ENCODE peak calls at places on chromosomes 11 and 22, in four cellular contexts. One of them, this sample, is unnamed.

GRCh38 chr22:32325416-32325801 is 32.3 kb upstream of the RFPL3 start:
- DNase-seq in mesendoderm: no peak
- DNase-seq in H1: no peak
- DNase-seq in IMR-90: no peak
- DNase-seq in this sample: no peak

GRCh38 chr11:124670732-124671131 is 2.8 kb downstream of the SIAE start:
- DNase-seq in mesendoderm: no peak
- DNase-seq in H1: no peak
- DNase-seq in IMR-90: peak
- DNase-seq in this sample: no peak

GRCh38 chr11:120056301-120057027 is 81.4 kb downstream of the TRIM29 start:
- DNase-seq in mesendoderm: no peak
- DNase-seq in H1: no peak
- DNase-seq in IMR-90: no peak
- DNase-seq in this sample: peak

GRCh38 chr11:73270089-73270854 is 1.9 kb upstream of the P2RY6 start:
- DNase-seq in mesendoderm: no peak
- DNase-seq in H1: no peak
- DNase-seq in IMR-90: no peak
- DNase-seq in this sample: peak

GRCh38 chr11:110497204-110497987 is 67.6 kb downstream of the FDX1 start:
- DNase-seq in mesendoderm: no peak
- DNase-seq in H1: no peak
- DNase-seq in IMR-90: no peak
- DNase-seq in this sample: no peak

GRCh38 chr22:48919187-48919590 is 908.5 kb downstream of the BRD1 start:
- DNase-seq in mesendoderm: no peak
- DNase-seq in H1: peak
- DNase-seq in IMR-90: no peak
- DNase-seq in this sample: peak

GRCh38 chr11:57432017-57432590 is 5.2 kb upstream of the SLC43A3 start:
- DNase-seq in mesendoderm: no peak
- DNase-seq in H1: no peak
- DNase-seq in IMR-90: no peak
- DNase-seq in this sample: no peak

GRCh38 chr11:14418801-14419417 is 59.9 kb upstream of the RRAS2 start:
- DNase-seq in mesendoderm: peak
- DNase-seq in H1: no peak
- DNase-seq in IMR-90: peak
- DNase-seq in this sample: peak

GRCh38 chr11:11876458-11876857 is 34.7 kb downstream of the USP47 start:
- DNase-seq in mesendoderm: peak
- DNase-seq in H1: no peak
- DNase-seq in IMR-90: no peak
- DNase-seq in this sample: peak

GRCh38 chr11:77042111-77042726 is 8.0 kb downstream of the B3GNT6 start:
- DNase-seq in mesendoderm: no peak
- DNase-seq in H1: no peak
- DNase-seq in IMR-90: no peak
- DNase-seq in this sample: no peak

GRCh38 chr22:43404673-43405385 is 7.0 kb upstream of the MPPED1 start:
- DNase-seq in mesendoderm: no peak
- DNase-seq in H1: no peak
- DNase-seq in IMR-90: no peak
- DNase-seq in this sample: no peak

GRCh38 chr11:100805509-100806199 is 118.6 kb downstream of the ARHGAP42 start:
- DNase-seq in mesendoderm: no peak
- DNase-seq in H1: no peak
- DNase-seq in IMR-90: peak
- DNase-seq in this sample: no peak

GRCh38 chr11:118314985-118315384 is 10.5 kb downstream of the CD3E start:
- DNase-seq in mesendoderm: peak
- DNase-seq in H1: no peak
- DNase-seq in IMR-90: no peak
- DNase-seq in this sample: no peak
- H3K56ac ChIP-seq in mesendoderm: no peak
- H3K56ac ChIP-seq in H1: no peak
- H3K56ac ChIP-seq in IMR-90: no peak
- H3K56ac ChIP-seq in this sample: no peak

GRCh38 chr11:26904114-26904513 is 89.8 kb upstream of the FIBIN start:
- DNase-seq in mesendoderm: peak
- DNase-seq in H1: no peak
- DNase-seq in IMR-90: no peak
- DNase-seq in this sample: no peak
- H3K56ac ChIP-seq in mesendoderm: no peak
- H3K56ac ChIP-seq in H1: no peak
- H3K56ac ChIP-seq in IMR-90: no peak
- H3K56ac ChIP-seq in this sample: no peak

DNA sequence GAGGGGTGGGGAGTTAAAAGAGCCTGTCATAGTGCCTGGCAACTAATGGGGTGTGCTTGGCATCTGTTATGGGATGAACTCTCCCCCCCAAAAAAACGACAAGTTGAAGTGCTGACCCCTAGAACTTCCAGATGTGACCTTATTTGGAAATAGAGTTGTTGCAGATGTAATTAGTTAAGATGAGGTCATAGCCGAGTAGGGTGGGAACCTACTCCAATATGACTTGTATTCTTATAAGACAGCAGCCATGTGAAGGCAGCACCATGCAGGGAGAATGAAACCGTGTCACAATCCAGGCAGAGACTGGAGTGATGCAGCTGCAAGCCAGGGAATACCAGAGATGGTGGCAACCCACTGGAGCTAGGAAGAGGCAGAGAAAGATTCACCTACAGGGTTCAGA is 394.5 kb downstream of the TENM4 start:
- DNase-seq in mesendoderm: no peak
- DNase-seq in H1: no peak
- DNase-seq in IMR-90: peak
- DNase-seq in this sample: no peak
- H3K56ac ChIP-seq in mesendoderm: no peak
- H3K56ac ChIP-seq in H1: no peak
- H3K56ac ChIP-seq in IMR-90: no peak
- H3K56ac ChIP-seq in this sample: no peak

GRCh38 chr11:92977401-92977800 is 8.0 kb downstream of the MTNR1B start:
- DNase-seq in mesendoderm: no peak
- DNase-seq in H1: no peak
- DNase-seq in IMR-90: no peak
- DNase-seq in this sample: no peak
- H3K56ac ChIP-seq in mesendoderm: no peak
- H3K56ac ChIP-seq in H1: no peak
- H3K56ac ChIP-seq in IMR-90: no peak
- H3K56ac ChIP-seq in this sample: no peak

DNA sequence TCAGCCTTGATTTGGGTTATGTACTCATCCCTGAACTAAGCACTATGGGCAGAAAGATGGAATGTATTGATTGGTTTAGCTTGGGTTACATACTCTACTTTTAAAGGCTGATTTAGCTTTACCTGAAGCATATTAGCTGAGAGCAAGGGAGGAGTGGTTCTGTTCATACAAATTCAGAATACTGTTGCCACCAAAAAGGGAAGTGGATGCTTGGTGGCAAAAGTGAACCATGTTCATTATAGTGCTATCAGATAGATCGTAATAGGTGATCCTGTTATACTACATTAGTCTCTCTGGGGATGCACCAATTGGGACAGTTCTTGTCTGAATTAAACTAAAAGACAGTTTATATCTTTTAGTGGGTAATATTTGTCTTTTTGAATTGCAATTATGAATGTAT is 44.5 kb upstream of the RRM1 start:
- DNase-seq in mesendoderm: no peak
- DNase-seq in H1: no peak
- DNase-seq in IMR-90: no peak
- DNase-seq in this sample: no peak
- H3K56ac ChIP-seq in mesendoderm: no peak
- H3K56ac ChIP-seq in H1: no peak
- H3K56ac ChIP-seq in IMR-90: no peak
- H3K56ac ChIP-seq in this sample: no peak

GRCh38 chr11:96256213-96256580 is 86.8 kb downstream of the MAML2 start:
- DNase-seq in mesendoderm: no peak
- DNase-seq in H1: no peak
- DNase-seq in IMR-90: no peak
- DNase-seq in this sample: no peak
- H3K56ac ChIP-seq in mesendoderm: no peak
- H3K56ac ChIP-seq in H1: no peak
- H3K56ac ChIP-seq in IMR-90: no peak
- H3K56ac ChIP-seq in this sample: no peak

GRCh38 chr11:96714689-96715088 is 324.9 kb downstream of the JRKL start:
- DNase-seq in mesendoderm: no peak
- DNase-seq in H1: no peak
- DNase-seq in IMR-90: no peak
- DNase-seq in this sample: no peak
- H3K56ac ChIP-seq in mesendoderm: no peak
- H3K56ac ChIP-seq in H1: no peak
- H3K56ac ChIP-seq in IMR-90: no peak
- H3K56ac ChIP-seq in this sample: no peak

This sample was measured in H9.